ENCODE peak calls at places on chromosome 5, in five cellular contexts. One of them, this sample, is unnamed.

GRCh38 chr5:136768457-136768856 is 403.1 kb upstream of the TRPC7 start:
- DNase-seq in osteoblast: no peak
- DNase-seq in nucleus accumbens: no peak
- DNase-seq in GM13976: no peak
- DNase-seq in right lobe of liver: no peak
- DNase-seq in this sample: no peak

GRCh38 chr5:179127136-179128040 is 67.2 kb downstream of the ZNF354C start:
- DNase-seq in osteoblast: peak
- DNase-seq in nucleus accumbens: no peak
- DNase-seq in GM13976: no peak
- DNase-seq in right lobe of liver: no peak
- DNase-seq in this sample: no peak

GRCh38 chr5:56677693-56678092 is 137.7 kb upstream of the MAP3K1 start:
- DNase-seq in osteoblast: no peak
- DNase-seq in nucleus accumbens: no peak
- DNase-seq in GM13976: no peak
- DNase-seq in right lobe of liver: no peak
- DNase-seq in this sample: no peak

GRCh38 chr5:9339206-9339818 is 206.6 kb downstream of the SEMA5A start:
- DNase-seq in osteoblast: no peak
- DNase-seq in nucleus accumbens: no peak
- DNase-seq in GM13976: no peak
- DNase-seq in right lobe of liver: no peak
- DNase-seq in this sample: no peak

GRCh38 chr5:149969181-149969950 is 8.8 kb downstream of the SLC26A2 start:
- DNase-seq in osteoblast: no peak
- DNase-seq in nucleus accumbens: no peak
- DNase-seq in GM13976: no peak
- DNase-seq in right lobe of liver: no peak
- DNase-seq in this sample: no peak

GRCh38 chr5:73565969-73566547 is 515 bp downstream of the UTP15 start:
- DNase-seq in osteoblast: no peak
- DNase-seq in nucleus accumbens: no peak
- DNase-seq in GM13976: no peak
- DNase-seq in right lobe of liver: no peak
- DNase-seq in this sample: no peak

GRCh38 chr5:154709368-154710305 is 45.5 kb upstream of the LARP1 start:
- DNase-seq in osteoblast: peak
- DNase-seq in nucleus accumbens: no peak
- DNase-seq in GM13976: no peak
- DNase-seq in right lobe of liver: no peak
- DNase-seq in this sample: no peak

GRCh38 chr5:6576861-6577501 is 55.9 kb downstream of the NSUN2 start:
- DNase-seq in osteoblast: peak
- DNase-seq in nucleus accumbens: no peak
- DNase-seq in GM13976: peak
- DNase-seq in right lobe of liver: no peak
- DNase-seq in this sample: peak

GRCh38 chr5:159449925-159450324 is 119.6 kb upstream of the IL12B start:
- DNase-seq in osteoblast: no peak
- DNase-seq in nucleus accumbens: no peak
- DNase-seq in GM13976: no peak
- DNase-seq in right lobe of liver: no peak
- DNase-seq in this sample: no peak

GRCh38 chr5:117803533-117803932 is 1184.8 kb downstream of the DTWD2 start:
- DNase-seq in osteoblast: no peak
- DNase-seq in nucleus accumbens: no peak
- DNase-seq in GM13976: no peak
- DNase-seq in right lobe of liver: no peak
- DNase-seq in this sample: no peak

GRCh38 chr5:149795360-149795759 is 65.2 kb downstream of the PPARGC1B start:
- DNase-seq in osteoblast: no peak
- DNase-seq in nucleus accumbens: no peak
- DNase-seq in GM13976: no peak
- DNase-seq in right lobe of liver: no peak
- DNase-seq in this sample: no peak

GRCh38 chr5:172758836-172759149 is 12.2 kb downstream of the DUSP1 start:
- DNase-seq in osteoblast: no peak
- DNase-seq in nucleus accumbens: no peak
- DNase-seq in GM13976: no peak
- DNase-seq in right lobe of liver: no peak
- DNase-seq in this sample: no peak

GRCh38 chr5:180212363-180213255 is 3.6 kb upstream of the RASGEF1C start:
- DNase-seq in osteoblast: peak
- DNase-seq in nucleus accumbens: no peak
- DNase-seq in GM13976: no peak
- DNase-seq in right lobe of liver: no peak
- DNase-seq in this sample: no peak

GRCh38 chr5:159581502-159582249 is 251.4 kb upstream of the IL12B start:
- DNase-seq in osteoblast: peak
- DNase-seq in nucleus accumbens: no peak
- DNase-seq in GM13976: no peak
- DNase-seq in right lobe of liver: no peak
- DNase-seq in this sample: peak

GRCh38 chr5:125394661-125395280 is 648.3 kb upstream of the ZNF608 start:
- DNase-seq in osteoblast: no peak
- DNase-seq in nucleus accumbens: no peak
- DNase-seq in GM13976: no peak
- DNase-seq in right lobe of liver: no peak
- DNase-seq in this sample: no peak

GRCh38 chr5:151101151-151101550 is 20.3 kb upstream of the TNIP1 start:
- DNase-seq in osteoblast: no peak
- DNase-seq in nucleus accumbens: no peak
- DNase-seq in GM13976: no peak
- DNase-seq in right lobe of liver: no peak
- DNase-seq in this sample: no peak